ENCODE peak calls at places on chromosomes 6 and 20, in four cellular contexts. One of them, this sample, is unnamed.

GRCh38 chr20:23234311-23235078 is 116.1 kb upstream of the NXT1 start:
- DNase-seq in IMR-90: peak; percentile 55
- DNase-seq in lower leg skin: no peak
- DNase-seq in testis: no peak
- DNase-seq in this sample: peak; percentile 15

GRCh38 chr6:127792616-127793015 is 108.2 kb downstream of the THEMIS start:
- DNase-seq in testis: no peak
- DNase-seq in IMR-90: no peak
- DNase-seq in lower leg skin: no peak
- DNase-seq in this sample: no peak

GRCh38 chr20:29878777-29879442 is 1378.6 kb upstream of the DEFB115 start:
- DNase-seq in testis: no peak
- DNase-seq in lower leg skin: no peak
- DNase-seq in IMR-90: no peak
- DNase-seq in this sample: peak; percentile 3

GRCh38 chr6:11712760-11713159 is 65.8 kb downstream of the ADTRP start:
- DNase-seq in testis: no peak
- DNase-seq in lower leg skin: peak; percentile 39
- DNase-seq in IMR-90: peak; percentile 46
- DNase-seq in this sample: no peak

GRCh38 chr20:63873477-63873971 is 8.5 kb downstream of the TPD52L2 start:
- DNase-seq in lower leg skin: peak; percentile 48
- DNase-seq in testis: no peak
- DNase-seq in IMR-90: peak; percentile 92
- DNase-seq in this sample: no peak

GRCh38 chr6:134424795-134425163 is 106.9 kb upstream of the SGK1 start:
- DNase-seq in IMR-90: no peak
- DNase-seq in testis: no peak
- DNase-seq in lower leg skin: no peak
- DNase-seq in this sample: no peak

GRCh38 chr6:125188594-125189203 is 35.1 kb downstream of the TPD52L1 start:
- DNase-seq in testis: no peak
- DNase-seq in lower leg skin: no peak
- DNase-seq in IMR-90: no peak
- DNase-seq in this sample: no peak

GRCh38 chr20:50153500-50154377 is at the start of gene PEDS1:
- DNase-seq in lower leg skin: peak; percentile 82
- DNase-seq in IMR-90: peak; percentile 90
- DNase-seq in testis: peak; percentile 93
- DNase-seq in this sample: peak; percentile 95

GRCh38 chr6:71419954-71420692 is 131.5 kb downstream of the OGFRL1 start:
- DNase-seq in IMR-90: peak; percentile 35
- DNase-seq in lower leg skin: peak; percentile 21
- DNase-seq in testis: peak; percentile 43
- DNase-seq in this sample: no peak

GRCh38 chr20:38229376-38230252 is 30.9 kb downstream of the KIAA1755 start:
- DNase-seq in IMR-90: no peak
- DNase-seq in lower leg skin: no peak
- DNase-seq in testis: no peak
- DNase-seq in this sample: peak; percentile 14

GRCh38 chr6:49606696-49607390 is 29.8 kb downstream of the RHAG start:
- DNase-seq in lower leg skin: no peak
- DNase-seq in IMR-90: peak; percentile 80
- DNase-seq in testis: peak; percentile 50
- DNase-seq in this sample: peak; percentile 89

GRCh38 chr20:19943021-19943659 is 74.0 kb upstream of the NAA20 start:
- DNase-seq in testis: peak; percentile 82
- DNase-seq in IMR-90: no peak
- DNase-seq in lower leg skin: peak; percentile 44
- DNase-seq in this sample: no peak

GRCh38 chr6:23591761-23592160 is 534.3 kb upstream of the NRSN1 start:
- DNase-seq in testis: no peak
- DNase-seq in lower leg skin: no peak
- DNase-seq in IMR-90: no peak
- DNase-seq in this sample: no peak

GRCh38 chr6:24887520-24887919 is 48.2 kb downstream of the RIPOR2 start:
- DNase-seq in lower leg skin: no peak
- DNase-seq in testis: no peak
- DNase-seq in IMR-90: no peak
- DNase-seq in this sample: no peak

GRCh38 chr6:44771647-44772415 is 384.3 kb downstream of the CDC5L start:
- DNase-seq in lower leg skin: no peak
- DNase-seq in testis: peak; percentile 39
- DNase-seq in IMR-90: no peak
- DNase-seq in this sample: no peak

GRCh38 chr20:59006864-59007757 is at the start of gene CTSZ:
- DNase-seq in IMR-90: no peak
- DNase-seq in testis: no peak
- DNase-seq in lower leg skin: no peak
- DNase-seq in this sample: peak; percentile 78
- TF ChIP-seq POLR2A in IMR-90: peak; percentile 29
- TF ChIP-seq POLR2A in testis: no peak
- TF ChIP-seq POLR2A in lower leg skin: no peak
- TF ChIP-seq POLR2A in this sample: peak; percentile 41

GRCh38 chr6:108260809-108261569 is at the start of gene SNX3:
- DNase-seq in testis: peak; percentile 95
- DNase-seq in lower leg skin: peak; percentile 95
- DNase-seq in IMR-90: peak; percentile 96
- DNase-seq in this sample: peak; percentile 98
- TF ChIP-seq POLR2A in testis: no peak
- TF ChIP-seq POLR2A in lower leg skin: peak; percentile 10
- TF ChIP-seq POLR2A in IMR-90: peak; percentile 58
- TF ChIP-seq POLR2A in this sample: peak; percentile 94

GRCh38 chr20:6122873-6123649 is at the start of gene FERMT1:
- DNase-seq in testis: peak; percentile 60
- DNase-seq in IMR-90: peak; percentile 54
- DNase-seq in lower leg skin: no peak
- DNase-seq in this sample: peak; percentile 4
- TF ChIP-seq POLR2A in testis: no peak
- TF ChIP-seq POLR2A in IMR-90: no peak
- TF ChIP-seq POLR2A in lower leg skin: no peak
- TF ChIP-seq POLR2A in this sample: no peak

GRCh38 chr20:47509685-47510084 is 8.0 kb downstream of the NCOA3 start:
- DNase-seq in lower leg skin: no peak
- DNase-seq in testis: no peak
- DNase-seq in IMR-90: no peak
- DNase-seq in this sample: no peak
- TF ChIP-seq POLR2A in lower leg skin: no peak
- TF ChIP-seq POLR2A in testis: no peak
- TF ChIP-seq POLR2A in IMR-90: no peak
- TF ChIP-seq POLR2A in this sample: no peak

DNA sequence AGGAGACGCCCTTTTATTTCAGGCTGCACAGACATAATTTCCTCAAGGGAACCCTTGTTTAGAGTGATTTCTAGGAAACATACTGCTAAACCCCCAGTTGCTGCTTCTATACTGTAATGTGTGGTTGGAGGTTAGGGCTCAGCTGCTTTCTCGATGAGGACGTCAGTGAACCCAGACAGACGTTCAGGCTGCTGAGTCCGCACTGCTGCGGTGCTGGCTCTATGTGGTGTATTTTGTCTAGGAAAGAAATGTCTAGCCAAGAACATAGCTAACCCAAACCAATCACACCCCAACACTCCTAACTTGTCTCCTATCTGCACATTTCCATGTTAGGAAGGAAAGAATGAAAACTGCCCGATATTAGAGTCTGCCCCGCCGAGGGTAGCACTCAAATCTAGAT is 65.9 kb upstream of the THBS2 start:
- DNase-seq in lower leg skin: no peak
- DNase-seq in IMR-90: peak; percentile 13
- DNase-seq in testis: no peak
- DNase-seq in this sample: no peak
- TF ChIP-seq POLR2A in lower leg skin: no peak
- TF ChIP-seq POLR2A in IMR-90: no peak
- TF ChIP-seq POLR2A in testis: no peak
- TF ChIP-seq POLR2A in this sample: no peak

GRCh38 chr6:137738931-137739504 is 128.0 kb upstream of the TNFAIP3 start:
- DNase-seq in testis: no peak
- DNase-seq in lower leg skin: no peak
- DNase-seq in IMR-90: no peak
- DNase-seq in this sample: no peak

GRCh38 chr6:137740967-137741761 is 125.9 kb upstream of the TNFAIP3 start:
- DNase-seq in IMR-90: no peak
- DNase-seq in testis: no peak
- DNase-seq in lower leg skin: no peak
- DNase-seq in this sample: no peak

GRCh38 chr6:137739544-137739943 is 127.5 kb upstream of the TNFAIP3 start:
- DNase-seq in testis: no peak
- DNase-seq in IMR-90: no peak
- DNase-seq in lower leg skin: no peak
- DNase-seq in this sample: no peak

GRCh38 chr6:137738197-137738596 is 128.9 kb upstream of the TNFAIP3 start:
- DNase-seq in lower leg skin: no peak
- DNase-seq in testis: no peak
- DNase-seq in IMR-90: peak; percentile 59
- DNase-seq in this sample: no peak

GRCh38 chr6:137740347-137740746 is 126.7 kb upstream of the TNFAIP3 start:
- DNase-seq in IMR-90: no peak
- DNase-seq in testis: no peak
- DNase-seq in lower leg skin: no peak
- DNase-seq in this sample: no peak
- TF ChIP-seq POLR2A in IMR-90: no peak
- TF ChIP-seq POLR2A in testis: no peak
- TF ChIP-seq POLR2A in lower leg skin: no peak
- TF ChIP-seq POLR2A in this sample: no peak